ENCODE peak calls at places on chromosomes 11 and 22, in nine cellular contexts. C is fibroblast of the conjunctiva, O is 8988T, S is NCI-H1105, R is pancreas, L is HAP-1, N is T1000, Q is NCI-H345, W is Kasumi-1. E is an unnamed sample.

GRCh38 chr11:60942970-60943565 is 8.9 kb downstream of the SLC15A3 start:
- DNase-seq in C (no peak), O (no peak), S (peak), R (no peak), L (peak), N (no peak), Q (peak), W (no peak), E (no peak)

GRCh38 chr11:14029415-14029814 is 66.9 kb downstream of the SPON1 start:
- DNase-seq in C (no peak), O (no peak), S (no peak), R (no peak), L (no peak), N (no peak), Q (no peak), W (no peak), E (no peak)

GRCh38 chr11:68264244-68264643 is 7.5 kb downstream of the C11orf24 start:
- DNase-seq in C (no peak), O (no peak), S (no peak), R (no peak), L (no peak), N (no peak), Q (no peak), W (no peak), E (no peak)

GRCh38 chr11:79390923-79391322 is 49.9 kb downstream of the TENM4 start:
- DNase-seq in C (no peak), O (no peak), S (no peak), R (no peak), L (no peak), N (no peak), Q (no peak), W (no peak), E (no peak)

GRCh38 chr11:75563501-75563977 is 1.5 kb downstream of the SERPINH1 start:
- DNase-seq in C (no peak), O (no peak), S (no peak), R (no peak), L (no peak), N (no peak), Q (no peak), W (no peak), E (no peak)

GRCh38 chr11:2790581-2790925 is 90.8 kb upstream of the KCNQ1OT1 start:
- DNase-seq in C (no peak), O (no peak), S (no peak), R (peak), L (no peak), N (no peak), Q (no peak), W (no peak), E (no peak)

GRCh38 chr11:106276859-106277436 is 199.5 kb downstream of the AASDHPPT start:
- DNase-seq in C (peak), O (peak), S (no peak), R (no peak), L (no peak), N (no peak), Q (no peak), W (no peak), E (no peak)

GRCh38 chr22:45946805-45947600 is 30.0 kb downstream of the WNT7B start:
- DNase-seq in C (no peak), O (no peak), S (no peak), R (no peak), L (no peak), N (no peak), Q (no peak), W (no peak), E (no peak)

GRCh38 chr11:70129051-70129592 is 51.0 kb downstream of the ANO1 start:
- DNase-seq in C (no peak), O (no peak), S (no peak), R (peak), L (no peak), N (no peak), Q (no peak), W (no peak), E (no peak)

GRCh38 chr11:26319906-26320305 is 12.0 kb upstream of the ANO3 start:
- DNase-seq in C (peak), O (no peak), S (no peak), R (no peak), L (no peak), N (no peak), Q (no peak), W (no peak), E (no peak)

GRCh38 chr22:31881198-31881597 is 63.1 kb upstream of the YWHAH start:
- DNase-seq in C (no peak), O (no peak), S (no peak), R (no peak), L (no peak), N (no peak), Q (no peak), W (no peak), E (no peak)

GRCh38 chr11:121964591-121964990 is 151.4 kb downstream of the BLID start:
- DNase-seq in C (peak), O (no peak), S (no peak), R (no peak), L (no peak), N (no peak), Q (no peak), W (no peak), E (peak)

GRCh38 chr11:129075757-129076156 is 116.4 kb downstream of the ARHGAP32 start:
- DNase-seq in C (no peak), O (no peak), S (no peak), R (no peak), L (no peak), N (no peak), Q (no peak), W (no peak), E (no peak)

E was measured in dermis microvascular lymphatic vessel endothelial cell.